ENCODE peak calls at places on chromosomes 2 and 18, in nine cellular contexts. T is foreskin fibroblast; Y is stimulated activated CD4-positive, alpha-beta T cell treated with anti-CD3 and anti-CD28 coated beads, TNF-alpha, amount 100 ng/mL, for 48 hours; H is occipital lobe; S is HuH-7; U is stimulated activated naive B cell treated with anti-CD40 and anti-IgM and Interleukin-4, amounts not matched to agents 10 μg/mL and 1 μg/mL and 100 μg/mL, for 72 hours; W is fibroblast of villous mesenchyme; G is naive thymus-derived CD8-positive, alpha-beta T cell; N is HEK293T. M is an unnamed sample.

GRCh38 chr2:172095146-172095904 is 7.4 kb downstream of the DLX2 start:
- DNase-seq in Y (no peak), H (no peak), G (peak; percentile 60), T (peak; percentile 88), N (no peak), U (no peak), W (peak; percentile 61), S (peak; percentile 84), M (peak; percentile 61)

GRCh38 chr18:69567813-69568488 is 167.3 kb downstream of the DOK6 start:
- DNase-seq in H (no peak), G (no peak), U (no peak), S (no peak), Y (no peak), N (no peak), W (no peak), T (no peak), M (no peak)

GRCh38 chr2:143081616-143082015 is 47.6 kb upstream of the ARHGAP15 start:
- DNase-seq in G (no peak), S (no peak), T (no peak), H (no peak), Y (no peak), W (no peak), U (no peak), N (no peak), M (no peak)

GRCh38 chr18:59634096-59634495 is 63.1 kb downstream of the CCBE1 start:
- DNase-seq in S (no peak), G (no peak), T (peak; percentile 65), U (no peak), W (no peak), N (no peak), H (no peak), Y (no peak), M (no peak)

GRCh38 chr2:154032220-154032619 is 160.5 kb downstream of the GALNT13 start:
- DNase-seq in Y (no peak), U (no peak), H (no peak), W (no peak), G (no peak), N (no peak), T (no peak), S (no peak), M (no peak)

GRCh38 chr2:7044253-7045250 is 127.3 kb downstream of the RNF144A start:
- DNase-seq in U (peak; percentile 25), S (peak; percentile 66), H (peak; percentile 47), W (peak; percentile 51), T (peak; percentile 72), G (peak; percentile 68), Y (peak; percentile 37), N (peak; percentile 66), M (peak; percentile 54)

GRCh38 chr2:45729753-45730512 is 78.5 kb downstream of the PRKCE start:
- DNase-seq in Y (no peak), G (peak; percentile 10), T (no peak), H (no peak), U (peak; percentile 76), N (peak; percentile 38), W (no peak), S (peak; percentile 28), M (no peak)

GRCh38 chr2:30869988-30870387 is 62.7 kb upstream of the CAPN13 start:
- DNase-seq in G (no peak), T (no peak), H (no peak), Y (no peak), U (no peak), W (no peak), S (no peak), N (no peak), M (no peak)